ENCODE peak calls at places on chromosomes 2 and 18, in seven cellular contexts. P, M, N, T, K, Z and R are unnamed samples.
A peak's percentile ranks its signal among the peaks of the same experiment; 100 is the strongest.

GRCh38 chr2:8534729-8535397 is 147.0 kb upstream of the ID2 start:
- DNase-seq in P (no peak), M (peak; percentile 54), N (peak; percentile 55), T (peak; percentile 73), K (peak; percentile 78), Z (no peak), R (no peak)

GRCh38 chr18:79983253-79983652 is 5.1 kb downstream of the TXNL4A start:
- DNase-seq in P (no peak), M (no peak), N (no peak), T (no peak), K (no peak), Z (no peak), R (no peak)

GRCh38 chr2:164498841-164499240 is 122.4 kb downstream of the GRB14 start:
- DNase-seq in P (no peak), M (no peak), N (no peak), T (peak; percentile 36), K (no peak), Z (no peak), R (no peak)

GRCh38 chr2:41445865-41446264 is 602.0 kb upstream of the PKDCC start:
- DNase-seq in P (no peak), M (no peak), N (no peak), T (no peak), K (no peak), Z (no peak), R (no peak)

GRCh38 chr2:138730497-138731030 is 49.6 kb downstream of the NXPH2 start:
- DNase-seq in P (no peak), M (no peak), N (no peak), T (no peak), K (no peak), Z (no peak), R (no peak)

GRCh38 chr2:207341114-207341750 is 175.5 kb upstream of the KLF7 start:
- DNase-seq in P (no peak), M (no peak), N (no peak), T (no peak), K (no peak), Z (no peak), R (no peak)

GRCh38 chr2:98538280-98539041 is 69.9 kb downstream of the COA5 start:
- DNase-seq in P (no peak), M (peak; percentile 80), N (no peak), T (no peak), K (no peak), Z (no peak), R (no peak)

GRCh38 chr2:21195326-21195725 is 71.6 kb downstream of the TDRD15 start:
- DNase-seq in P (no peak), M (no peak), N (no peak), T (no peak), K (no peak), Z (no peak), R (no peak)

GRCh38 chr2:70523996-70524965 is 29.3 kb downstream of the TGFA start:
- DNase-seq in P (no peak), M (peak; percentile 86), N (peak; percentile 81), T (no peak), K (no peak), Z (peak; percentile 99), R (peak; percentile 88)

GRCh38 chr2:164014068-164014577 is 278.3 kb upstream of the FIGN start:
- DNase-seq in P (no peak), M (peak; percentile 79), N (no peak), T (no peak), K (no peak), Z (no peak), R (peak; percentile 64)

GRCh38 chr2:206274434-206275273 is at the start of gene ZDBF2:
- DNase-seq in P (no peak), M (peak; percentile 75), N (peak; percentile 63), T (peak; percentile 78), K (peak; percentile 27), Z (peak; percentile 49), R (no peak)

GRCh38 chr2:179532890-179533289 is 268.3 kb upstream of the SESTD1 start:
- DNase-seq in P (no peak), M (no peak), N (no peak), T (no peak), K (no peak), Z (peak; percentile 11), R (peak; percentile 16)

GRCh38 chr18:9683418-9684396 is 24.4 kb upstream of the RAB31 start:
- DNase-seq in P (no peak), M (peak; percentile 75), N (peak; percentile 49), T (no peak), K (peak; percentile 64), Z (peak; percentile 50), R (no peak)
- TF ChIP-seq CTCF in P (no peak), M (peak; percentile 51), N (no peak), T (peak; percentile 42), K (peak; percentile 65), Z (peak; percentile 36), R (peak; percentile 44)

GRCh38 chr2:210007895-210008294 is 5.5 kb downstream of the RPE start:
- DNase-seq in P (no peak), M (peak; percentile 11), N (no peak), T (no peak), K (no peak), Z (no peak), R (no peak)

GRCh38 chr2:210009896-210010295 is 7.5 kb downstream of the RPE start:
- DNase-seq in P (no peak), M (no peak), N (no peak), T (no peak), K (no peak), Z (no peak), R (no peak)

GRCh38 chr2:210003394-210003793 is 956 bp downstream of the RPE start:
- DNase-seq in P (no peak), M (no peak), N (no peak), T (no peak), K (no peak), Z (no peak), R (no peak)

GRCh38 chr2:210004893-210005292 is 2.5 kb downstream of the RPE start:
- DNase-seq in P (no peak), M (no peak), N (no peak), T (no peak), K (no peak), Z (no peak), R (no peak)

DNA sequence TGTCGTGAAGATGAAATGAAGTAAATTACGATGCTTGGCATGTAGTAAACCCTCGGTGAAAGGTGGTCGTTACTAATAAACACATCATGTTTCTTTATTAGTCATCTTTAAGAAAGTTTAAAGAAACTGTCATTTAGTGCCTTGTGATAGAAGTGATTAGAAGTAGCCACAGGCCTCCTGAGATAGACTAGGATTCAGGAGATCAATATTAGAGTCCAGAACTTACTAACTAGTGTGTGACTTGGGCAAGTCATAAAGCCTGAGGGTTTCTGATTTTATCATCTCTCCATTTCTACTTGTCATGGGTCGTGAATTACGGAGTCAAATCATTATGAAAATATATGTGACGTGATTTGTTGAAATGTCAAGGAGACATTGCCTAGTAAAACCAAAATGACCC is 6.7 kb downstream of the RPE start:
- DNase-seq in P (no peak), M (no peak), N (no peak), T (no peak), K (no peak), Z (no peak), R (no peak)
- H3K36me3 ChIP-seq in P (peaks cover 58% of the 10 kb centered on the region), M (no peaks in the 10 kb centered on the region), N (peaks cover 49% of the 10 kb centered on the region), T (no peaks in the 10 kb centered on the region), K (no peaks in the 10 kb centered on the region), Z (peaks cover 3% of the 10 kb centered on the region), R (no peaks in the 10 kb centered on the region)

GRCh38 chr2:162706770-162707169 is 131.8 kb downstream of the KCNH7 start:
- DNase-seq in P (no peak), M (no peak), N (no peak), T (no peak), K (no peak), Z (no peak), R (no peak)

GRCh38 chr2:162710282-162710891 is 128.2 kb downstream of the KCNH7 start:
- DNase-seq in P (no peak), M (peak; percentile 20), N (peak; percentile 45), T (peak; percentile 32), K (no peak), Z (no peak), R (no peak)

GRCh38 chr2:162716122-162716521 is 122.4 kb downstream of the KCNH7 start:
- DNase-seq in P (no peak), M (no peak), N (no peak), T (no peak), K (no peak), Z (no peak), R (no peak)

GRCh38 chr2:162712598-162712997 is 126.0 kb downstream of the KCNH7 start:
- DNase-seq in P (no peak), M (no peak), N (no peak), T (no peak), K (no peak), Z (no peak), R (no peak)

DNA sequence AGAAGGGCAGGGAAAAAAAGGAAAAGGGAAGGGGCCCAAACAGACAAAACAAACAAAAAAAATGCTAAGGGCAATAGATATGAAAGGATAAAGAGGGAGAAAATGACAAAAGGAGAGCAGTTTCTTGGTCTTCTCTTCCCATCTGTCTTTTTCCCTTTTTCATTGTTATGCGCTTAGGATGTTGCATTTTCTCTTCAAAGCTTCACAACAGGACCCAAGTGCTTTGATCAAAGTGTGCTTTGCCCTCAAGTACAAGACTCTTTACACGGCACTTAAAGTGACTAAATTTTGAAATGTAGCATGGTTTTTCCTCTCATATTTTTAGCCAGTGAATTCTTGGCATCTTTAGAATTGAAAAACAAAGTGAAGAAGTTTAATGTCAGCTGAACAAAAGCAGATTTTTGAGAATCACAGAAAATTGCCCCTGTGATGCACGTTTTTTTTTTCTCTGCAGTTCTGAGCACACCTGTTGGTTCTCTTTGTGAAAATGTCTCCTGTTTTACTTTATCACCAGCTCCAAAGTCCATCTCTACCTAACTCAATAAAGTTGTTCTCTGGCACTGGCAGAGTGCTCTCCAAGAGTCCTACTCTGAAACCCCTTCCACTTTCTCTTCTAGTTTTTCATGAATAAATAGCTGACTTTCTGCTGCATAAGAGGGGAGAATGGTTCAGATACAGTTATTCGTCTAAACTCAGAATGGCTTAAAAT is 126.6 kb downstream of the KCNH7 start:
- DNase-seq in P (no peak), M (no peak), N (no peak), T (peak; percentile 22), K (no peak), Z (no peak), R (no peak)
- H3K4me3 ChIP-seq in P (no peak overlapping the region), M (no peak overlapping the region), N (no peak overlapping the region), T (no peak overlapping the region), K (no peak overlapping the region), Z (no peak overlapping the region), R (no peak overlapping the region)

GRCh38 chr2:18066894-18067293 is 188.4 kb downstream of the KCNS3 start:
- DNase-seq in P (no peak), M (no peak), N (no peak), T (no peak), K (no peak), Z (no peak), R (no peak)
- TF ChIP-seq CTCF in P (no peak), M (no peak), N (no peak), T (no peak), K (no peak), Z (no peak), R (no peak)

DNA sequence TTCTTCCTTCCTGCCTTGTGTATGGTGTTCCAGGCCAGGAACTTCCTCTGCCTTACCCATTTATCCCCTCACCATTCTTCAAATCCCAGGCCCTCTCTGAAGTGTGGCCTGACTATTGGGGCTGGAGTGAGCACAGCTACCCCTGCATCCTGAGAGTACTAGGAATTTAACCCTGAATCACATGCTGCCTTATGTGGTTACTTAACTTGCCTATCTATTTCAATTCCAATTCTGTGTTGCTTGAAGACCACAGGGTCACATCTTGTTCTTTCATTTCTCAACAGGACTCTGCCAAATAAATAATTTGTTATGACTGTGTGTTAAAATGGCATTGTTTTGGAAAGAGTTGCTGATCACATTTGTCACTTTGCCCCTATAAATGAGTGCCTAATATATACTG is 108.6 kb downstream of the CERS6 start:
- DNase-seq in P (no peak), M (no peak), N (no peak), T (no peak), K (no peak), Z (no peak), R (no peak)
- H3K36me3 ChIP-seq in P (peaks cover 22% of the 10 kb centered on the region), M (no peaks in the 10 kb centered on the region), N (peaks cover 19% of the 10 kb centered on the region), T (no peaks in the 10 kb centered on the region), K (no peaks in the 10 kb centered on the region), Z (peaks cover 6% of the 10 kb centered on the region), R (no peaks in the 10 kb centered on the region)